ENCODE peak calls at places on chromosome 13, in eight cellular contexts. H is T-helper 9 cell; B is AG08396; P is naive B cell; M is activated naive CD8-positive, alpha-beta T cell treated with anti-CD3 and anti-CD28 coated beads, Interleukin-2, amount 50 U/mL, for 24 hours; J is SW 1271; X is stimulated activated CD8-positive, alpha-beta memory T cell treated with anti-CD3 and anti-CD28 coated beads, Interleukin-2, amount 100 ng/mL, for 48 hours; R is DMS153. Q is an unnamed sample.

GRCh38 chr13:109610517-109610916 is 175.9 kb downstream of the IRS2 start:
- DNase-seq in H (peak; percentile 16), B (no peak), P (peak; percentile 5), M (peak; percentile 12), J (no peak), X (peak; percentile 13), R (no peak), Q (no peak)

GRCh38 chr13:105936816-105937215 is 598.6 kb downstream of the EFNB2 start:
- DNase-seq in H (no peak), B (no peak), P (no peak), M (no peak), J (no peak), X (no peak), R (no peak), Q (no peak)

GRCh38 chr13:26697069-26697955 is 63.3 kb downstream of the GPR12 start:
- DNase-seq in H (no peak), B (no peak), P (no peak), M (no peak), J (no peak), X (no peak), R (no peak), Q (no peak)

GRCh38 chr13:86020350-86021002 is 221.3 kb upstream of the SLITRK6 start:
- DNase-seq in H (no peak), B (peak; percentile 1), P (no peak), M (no peak), J (no peak), X (no peak), R (no peak), Q (no peak)

GRCh38 chr13:50365683-50366391 is 350.6 kb downstream of the KCNRG start:
- DNase-seq in H (no peak), B (no peak), P (no peak), M (peak; percentile 30), J (no peak), X (no peak), R (peak; percentile 91), Q (no peak)

GRCh38 chr13:107866666-107867623 is 348.4 kb downstream of the LIG4 start:
- DNase-seq in H (no peak), B (peak; percentile 61), P (no peak), M (peak; percentile 1), J (no peak), X (no peak), R (no peak), Q (no peak)

GRCh38 chr13:37403776-37404497 is 194.6 kb downstream of the POSTN start:
- DNase-seq in H (no peak), B (peak; percentile 55), P (no peak), M (no peak), J (no peak), X (no peak), R (no peak), Q (no peak)

GRCh38 chr13:73603646-73604045 is 530.6 kb downstream of the KLF12 start:
- DNase-seq in H (no peak), B (no peak), P (no peak), M (no peak), J (no peak), X (no peak), R (peak; percentile 8), Q (no peak)

GRCh38 chr13:39148513-39148961 is 110.3 kb downstream of the NHLRC3 start:
- DNase-seq in H (no peak), B (peak; percentile 16), P (no peak), M (no peak), J (no peak), X (no peak), R (peak; percentile 91), Q (no peak)

GRCh38 chr13:30792257-30793000 is 57.1 kb downstream of the ALOX5AP start:
- DNase-seq in H (no peak), B (peak; percentile 92), P (no peak), M (no peak), J (no peak), X (no peak), R (peak; percentile 26), Q (no peak)

GRCh38 chr13:94280357-94280756 is 199.1 kb downstream of the DCT start:
- DNase-seq in H (no peak), B (no peak), P (no peak), M (no peak), J (no peak), X (no peak), R (no peak), Q (no peak)

GRCh38 chr13:27293873-27294515 is 23.4 kb downstream of the RASL11A start:
- DNase-seq in H (no peak), B (no peak), P (no peak), M (no peak), J (no peak), X (no peak), R (no peak), Q (no peak)

GRCh38 chr13:114113961-114114360 is 18.5 kb downstream of the RASA3 start:
- DNase-seq in H (no peak), B (no peak), P (no peak), M (peak; percentile 2), J (no peak), X (no peak), R (no peak), Q (no peak)

GRCh38 chr13:44969858-44970484 is 19.3 kb downstream of the NUFIP1 start:
- DNase-seq in H (no peak), B (peak; percentile 47), P (peak; percentile 15), M (no peak), J (no peak), X (no peak), R (peak; percentile 34), Q (no peak)

GRCh38 chr13:51241720-51242119 is 19.5 kb downstream of the FAM124A start:
- DNase-seq in H (no peak), B (no peak), P (no peak), M (no peak), J (no peak), X (no peak), R (no peak), Q (no peak)

GRCh38 chr13:30429721-30430694 is 7.7 kb downstream of the UBE2L5 start:
- DNase-seq in H (no peak), B (peak; percentile 77), P (no peak), M (no peak), J (peak; percentile 42), X (no peak), R (no peak), Q (no peak)

GRCh38 chr13:99822820-99823219 is 148.7 kb downstream of the ZIC5 start:
- DNase-seq in H (no peak), B (no peak), P (no peak), M (no peak), J (no peak), X (no peak), R (no peak), Q (no peak)

GRCh38 chr13:113109151-113110047 is 3.8 kb downstream of the F7 start:
- DNase-seq in H (no peak), B (no peak), P (no peak), M (no peak), J (no peak), X (no peak), R (no peak), Q (no peak)

GRCh38 chr13:44437356-44438233 is 64.0 kb downstream of the SERP2 start:
- DNase-seq in H (no peak), B (no peak), P (peak; percentile 63), M (no peak), J (peak; percentile 6), X (no peak), R (peak; percentile 32), Q (peak; percentile 59)

GRCh38 chr13:111115051-111115840 is at the start of gene ARHGEF7:
- DNase-seq in H (no peak), B (peak; percentile 55), P (no peak), M (no peak), J (no peak), X (no peak), R (no peak), Q (peak; percentile 66)